ENCODE peak calls at places on chromosomes 1 and 21, in six cellular contexts. One of them, this sample, is unnamed.

GRCh38 chr1:87508247-87508646 is 179.6 kb downstream of the LMO4 start:
- DNase-seq in colonic mucosa: no peak
- DNase-seq in heart left ventricle: no peak
- DNase-seq in tibial artery: no peak
- DNase-seq in A549: no peak
- DNase-seq in CD4-positive, alpha-beta T cell: no peak
- DNase-seq in this sample: no peak

GRCh38 chr1:149843302-149844041 is 55.9 kb upstream of the BOLA1 start:
- DNase-seq in colonic mucosa: peak; percentile 25
- DNase-seq in A549: no peak
- DNase-seq in tibial artery: no peak
- DNase-seq in heart left ventricle: no peak
- DNase-seq in CD4-positive, alpha-beta T cell: no peak
- DNase-seq in this sample: no peak

GRCh38 chr1:156845953-156846545 is 12.9 kb downstream of the INSRR start:
- DNase-seq in heart left ventricle: no peak
- DNase-seq in CD4-positive, alpha-beta T cell: no peak
- DNase-seq in A549: no peak
- DNase-seq in tibial artery: no peak
- DNase-seq in colonic mucosa: no peak
- DNase-seq in this sample: no peak

GRCh38 chr1:91813813-91814212 is 72.1 kb downstream of the TGFBR3 start:
- DNase-seq in heart left ventricle: no peak
- DNase-seq in A549: no peak
- DNase-seq in colonic mucosa: no peak
- DNase-seq in CD4-positive, alpha-beta T cell: no peak
- DNase-seq in tibial artery: no peak
- DNase-seq in this sample: no peak

GRCh38 chr1:28973850-28974841 is 59.8 kb downstream of the EPB41 start:
- DNase-seq in colonic mucosa: no peak
- DNase-seq in tibial artery: no peak
- DNase-seq in heart left ventricle: no peak
- DNase-seq in A549: no peak
- DNase-seq in CD4-positive, alpha-beta T cell: no peak
- DNase-seq in this sample: no peak

GRCh38 chr1:78275906-78276690 is 214.7 kb upstream of the PTGFR start:
- DNase-seq in CD4-positive, alpha-beta T cell: no peak
- DNase-seq in tibial artery: no peak
- DNase-seq in heart left ventricle: no peak
- DNase-seq in A549: no peak
- DNase-seq in colonic mucosa: no peak
- DNase-seq in this sample: no peak

GRCh38 chr1:115040501-115040900 is 10.9 kb downstream of the TSHB start:
- DNase-seq in colonic mucosa: no peak
- DNase-seq in A549: no peak
- DNase-seq in tibial artery: no peak
- DNase-seq in heart left ventricle: no peak
- DNase-seq in CD4-positive, alpha-beta T cell: no peak
- DNase-seq in this sample: no peak

GRCh38 chr1:93005252-93005598 is 44.0 kb upstream of the DIPK1A start:
- DNase-seq in heart left ventricle: no peak
- DNase-seq in tibial artery: no peak
- DNase-seq in colonic mucosa: no peak
- DNase-seq in CD4-positive, alpha-beta T cell: no peak
- DNase-seq in A549: no peak
- DNase-seq in this sample: no peak

GRCh38 chr1:35278886-35279554 is 10.5 kb downstream of the ZMYM4 start:
- DNase-seq in tibial artery: no peak
- DNase-seq in colonic mucosa: no peak
- DNase-seq in heart left ventricle: no peak
- DNase-seq in A549: no peak
- DNase-seq in CD4-positive, alpha-beta T cell: no peak
- DNase-seq in this sample: no peak

GRCh38 chr1:44962729-44963128 is 23.7 kb downstream of the EIF2B3 start:
- DNase-seq in A549: no peak
- DNase-seq in CD4-positive, alpha-beta T cell: no peak
- DNase-seq in tibial artery: no peak
- DNase-seq in heart left ventricle: no peak
- DNase-seq in colonic mucosa: no peak
- DNase-seq in this sample: no peak

GRCh38 chr1:13228343-13228781 is 2.4 kb upstream of the PRAMEF18 start:
- DNase-seq in heart left ventricle: no peak
- DNase-seq in tibial artery: no peak
- DNase-seq in CD4-positive, alpha-beta T cell: peak; percentile 12
- DNase-seq in colonic mucosa: peak; percentile 38
- DNase-seq in A549: peak; percentile 48
- DNase-seq in this sample: no peak

GRCh38 chr21:42461881-42462877 is 33.8 kb downstream of the RSPH1 start:
- DNase-seq in CD4-positive, alpha-beta T cell: no peak
- DNase-seq in heart left ventricle: no peak
- DNase-seq in A549: no peak
- DNase-seq in colonic mucosa: peak; percentile 85
- DNase-seq in tibial artery: no peak
- DNase-seq in this sample: no peak

GRCh38 chr1:6365047-6365446 is 28.5 kb downstream of the ACOT7 start:
- DNase-seq in CD4-positive, alpha-beta T cell: peak; percentile 45
- DNase-seq in colonic mucosa: no peak
- DNase-seq in A549: no peak
- DNase-seq in tibial artery: no peak
- DNase-seq in heart left ventricle: no peak
- DNase-seq in this sample: no peak

GRCh38 chr1:234125283-234125682 is 220.8 kb downstream of the SLC35F3 start:
- DNase-seq in heart left ventricle: no peak
- DNase-seq in tibial artery: no peak
- DNase-seq in colonic mucosa: peak; percentile 22
- DNase-seq in CD4-positive, alpha-beta T cell: no peak
- DNase-seq in A549: peak; percentile 72
- DNase-seq in this sample: no peak

GRCh38 chr1:167489581-167490340 is 28.6 kb downstream of the CD247 start:
- DNase-seq in A549: no peak
- DNase-seq in tibial artery: no peak
- DNase-seq in CD4-positive, alpha-beta T cell: peak; percentile 37
- DNase-seq in colonic mucosa: no peak
- DNase-seq in heart left ventricle: no peak
- DNase-seq in this sample: no peak

GRCh38 chr1:193183019-193183643 is 3.3 kb downstream of the B3GALT2 start:
- DNase-seq in tibial artery: no peak
- DNase-seq in colonic mucosa: peak; percentile 29
- DNase-seq in CD4-positive, alpha-beta T cell: no peak
- DNase-seq in A549: peak; percentile 54
- DNase-seq in heart left ventricle: no peak
- DNase-seq in this sample: no peak

GRCh38 chr1:102628008-102628736 is 480.1 kb downstream of the COL11A1 start:
- DNase-seq in CD4-positive, alpha-beta T cell: no peak
- DNase-seq in colonic mucosa: no peak
- DNase-seq in A549: peak; percentile 6
- DNase-seq in heart left ventricle: no peak
- DNase-seq in tibial artery: no peak
- DNase-seq in this sample: no peak

GRCh38 chr1:36222481-36223372 is 1.5 kb upstream of the THRAP3 start:
- DNase-seq in tibial artery: no peak
- DNase-seq in A549: no peak
- DNase-seq in CD4-positive, alpha-beta T cell: no peak
- DNase-seq in heart left ventricle: no peak
- DNase-seq in colonic mucosa: no peak
- DNase-seq in this sample: no peak

GRCh38 chr1:155062702-155063411 is 683 bp upstream of the EFNA4 start:
- DNase-seq in tibial artery: no peak
- DNase-seq in A549: peak; percentile 72
- DNase-seq in colonic mucosa: peak; percentile 89
- DNase-seq in heart left ventricle: peak; percentile 59
- DNase-seq in CD4-positive, alpha-beta T cell: peak; percentile 62
- DNase-seq in this sample: no peak

GRCh38 chr1:53982034-53982761 is 35.8 kb downstream of the LDLRAD1 start:
- DNase-seq in tibial artery: no peak
- DNase-seq in colonic mucosa: peak; percentile 32
- DNase-seq in CD4-positive, alpha-beta T cell: no peak
- DNase-seq in heart left ventricle: no peak
- DNase-seq in A549: no peak
- DNase-seq in this sample: peak; percentile 52

GRCh38 chr1:17314491-17314971 is 6.5 kb downstream of the PADI4 start:
- DNase-seq in A549: no peak
- DNase-seq in heart left ventricle: no peak
- DNase-seq in tibial artery: no peak
- DNase-seq in colonic mucosa: no peak
- DNase-seq in CD4-positive, alpha-beta T cell: no peak
- DNase-seq in this sample: no peak

DNA sequence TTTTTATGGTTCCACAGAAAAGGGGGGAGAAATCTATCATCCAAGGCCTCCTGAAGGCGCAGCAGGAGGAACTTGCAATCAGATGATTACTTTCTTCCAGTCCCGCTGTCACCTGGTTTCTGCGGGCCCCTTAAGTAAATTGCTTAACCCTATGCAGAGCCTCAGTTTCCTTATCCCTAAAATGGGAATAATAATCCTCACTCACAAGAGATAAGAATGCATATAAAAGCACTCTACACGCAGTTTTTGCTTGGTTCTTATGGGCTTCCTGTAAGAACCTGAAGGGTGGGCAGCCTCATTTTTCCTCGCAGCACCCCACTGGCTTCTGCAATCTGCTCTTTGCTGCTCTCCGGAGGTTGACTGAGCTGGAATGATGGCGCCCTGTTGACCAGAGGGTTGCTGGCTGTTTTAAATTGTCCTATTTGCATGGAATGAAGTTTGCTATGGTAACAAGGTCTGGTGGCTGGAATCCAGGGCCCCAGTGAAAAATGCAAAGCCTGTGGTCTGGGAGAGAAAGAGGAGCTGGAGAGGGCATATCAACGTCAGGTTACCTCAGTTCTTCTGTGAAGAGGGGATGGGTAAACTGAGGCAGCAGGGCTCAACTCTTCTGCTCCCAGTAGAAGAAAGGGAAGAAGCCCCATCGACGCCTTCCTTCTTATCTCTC is 1.0 kb upstream of the KAZN start:
- DNase-seq in A549: no peak
- DNase-seq in colonic mucosa: no peak
- DNase-seq in tibial artery: no peak
- DNase-seq in heart left ventricle: no peak
- DNase-seq in CD4-positive, alpha-beta T cell: no peak
- DNase-seq in this sample: peak; percentile 57
- H3K27ac ChIP-seq in A549: no peak overlapping the region
- H3K27ac ChIP-seq in colonic mucosa: no peak overlapping the region
- H3K27ac ChIP-seq in tibial artery: no peak overlapping the region
- H3K27ac ChIP-seq in heart left ventricle: no peak overlapping the region
- H3K27ac ChIP-seq in CD4-positive, alpha-beta T cell: no peak overlapping the region
- H3K27ac ChIP-seq in this sample: peak overlapping the region; percentile 62

GRCh38 chr1:7973086-7973485 is 11.6 kb downstream of the PARK7 start:
- DNase-seq in heart left ventricle: no peak
- DNase-seq in CD4-positive, alpha-beta T cell: no peak
- DNase-seq in A549: no peak
- DNase-seq in tibial artery: no peak
- DNase-seq in colonic mucosa: no peak
- DNase-seq in this sample: no peak

GRCh38 chr1:7972285-7972684 is 10.8 kb downstream of the PARK7 start:
- DNase-seq in colonic mucosa: no peak
- DNase-seq in heart left ventricle: no peak
- DNase-seq in A549: no peak
- DNase-seq in CD4-positive, alpha-beta T cell: no peak
- DNase-seq in tibial artery: no peak
- DNase-seq in this sample: no peak

GRCh38 chr1:7967651-7968050 is 6.1 kb downstream of the PARK7 start:
- DNase-seq in CD4-positive, alpha-beta T cell: no peak
- DNase-seq in colonic mucosa: no peak
- DNase-seq in tibial artery: no peak
- DNase-seq in heart left ventricle: no peak
- DNase-seq in A549: no peak
- DNase-seq in this sample: no peak

GRCh38 chr1:7971024-7971423 is 9.5 kb downstream of the PARK7 start:
- DNase-seq in heart left ventricle: no peak
- DNase-seq in colonic mucosa: no peak
- DNase-seq in A549: no peak
- DNase-seq in CD4-positive, alpha-beta T cell: no peak
- DNase-seq in tibial artery: no peak
- DNase-seq in this sample: no peak

GRCh38 chr1:7970250-7970649 is 8.7 kb downstream of the PARK7 start:
- DNase-seq in tibial artery: no peak
- DNase-seq in CD4-positive, alpha-beta T cell: no peak
- DNase-seq in colonic mucosa: no peak
- DNase-seq in heart left ventricle: no peak
- DNase-seq in A549: no peak
- DNase-seq in this sample: no peak
- TF ChIP-seq CTCF in tibial artery: no peak
- TF ChIP-seq CTCF in CD4-positive, alpha-beta T cell: no peak
- TF ChIP-seq CTCF in colonic mucosa: no peak
- TF ChIP-seq CTCF in heart left ventricle: no peak
- TF ChIP-seq CTCF in A549: no peak
- TF ChIP-seq CTCF in this sample: no peak

DNA sequence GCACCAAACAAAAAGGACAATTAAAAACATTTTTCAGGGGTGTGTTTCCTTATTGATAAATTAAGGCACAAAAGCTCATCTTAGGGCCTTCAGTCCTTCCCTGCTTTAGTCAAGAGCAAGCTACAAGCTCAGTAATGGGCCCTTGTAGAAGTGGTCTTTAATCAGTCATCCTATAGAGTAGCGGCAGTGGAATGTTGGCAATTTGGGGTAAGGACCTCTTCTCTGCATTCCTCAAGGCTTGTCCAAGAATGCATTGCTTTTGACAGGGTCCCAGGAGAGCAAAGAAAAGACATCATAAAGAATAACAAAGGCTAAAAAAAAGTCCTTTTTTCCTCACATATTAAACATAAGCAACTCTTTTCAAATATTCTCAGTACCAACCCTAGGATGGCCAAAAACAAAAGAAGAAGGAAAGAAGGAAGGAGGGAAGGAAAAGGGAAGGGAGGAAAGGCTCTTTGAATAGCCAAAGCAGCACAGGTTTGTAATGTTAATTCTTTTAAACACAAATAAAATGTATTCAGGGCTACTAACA is 27.3 kb upstream of the CAMK1G start:
- DNase-seq in colonic mucosa: no peak
- DNase-seq in A549: no peak
- DNase-seq in heart left ventricle: no peak
- DNase-seq in CD4-positive, alpha-beta T cell: no peak
- DNase-seq in tibial artery: no peak
- DNase-seq in this sample: no peak
- H3K27ac ChIP-seq in colonic mucosa: no peak overlapping the region
- H3K27ac ChIP-seq in A549: no peak overlapping the region
- H3K27ac ChIP-seq in heart left ventricle: no peak overlapping the region
- H3K27ac ChIP-seq in CD4-positive, alpha-beta T cell: no peak overlapping the region
- H3K27ac ChIP-seq in tibial artery: no peak overlapping the region
- H3K27ac ChIP-seq in this sample: no peak overlapping the region

DNA sequence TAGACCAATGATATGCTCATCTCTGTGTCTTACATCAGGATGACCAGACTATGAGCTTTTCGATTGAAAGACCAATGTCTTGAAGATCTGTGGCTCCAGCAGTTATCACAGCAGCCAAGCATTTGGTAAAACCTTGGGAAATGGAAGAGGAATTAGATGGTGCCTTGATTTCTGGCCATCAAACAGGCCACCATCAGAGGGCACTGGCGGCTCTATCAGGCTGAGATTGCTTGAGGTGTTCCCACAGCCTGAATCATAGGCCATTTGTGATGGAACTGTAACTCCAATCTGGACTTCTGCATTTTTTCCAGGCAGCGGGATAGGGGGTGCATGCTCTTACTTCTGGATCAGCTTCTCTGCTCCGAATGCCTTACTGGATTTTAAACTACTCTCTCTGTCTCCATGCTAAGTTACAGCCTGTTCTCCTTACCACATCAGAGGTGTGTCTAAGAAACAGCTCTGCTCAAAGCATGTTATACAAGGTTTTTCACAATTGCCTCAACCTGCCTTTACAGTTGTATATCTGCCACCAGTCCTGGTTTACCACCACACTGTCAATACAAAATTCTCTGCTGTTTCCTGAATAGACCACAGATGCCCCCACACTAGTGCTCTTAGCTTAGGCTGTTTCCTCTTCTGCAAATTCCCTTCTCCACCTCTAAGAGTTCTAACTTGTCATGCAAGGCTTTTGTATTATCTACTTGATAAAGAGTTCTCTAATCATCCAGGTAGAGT is 180.9 kb downstream of the PTGER3 start:
- DNase-seq in A549: no peak
- DNase-seq in tibial artery: no peak
- DNase-seq in heart left ventricle: no peak
- DNase-seq in CD4-positive, alpha-beta T cell: no peak
- DNase-seq in colonic mucosa: no peak
- DNase-seq in this sample: no peak
- TF ChIP-seq CTCF in A549: no peak
- TF ChIP-seq CTCF in tibial artery: no peak
- TF ChIP-seq CTCF in heart left ventricle: no peak
- TF ChIP-seq CTCF in CD4-positive, alpha-beta T cell: no peak
- TF ChIP-seq CTCF in colonic mucosa: no peak
- TF ChIP-seq CTCF in this sample: no peak